ENCODE peak calls at places on chromosomes 5 and 9, in four cellular contexts. D is foreskin fibroblast, N is stomach, V is SJSA1. Q is an unnamed sample.

GRCh38 chr5:168706655-168707069 is 127.5 kb upstream of the PANK3 start:
- DNase-seq in D (peak), N (no peak), V (peak), Q (peak)

GRCh38 chr5:73482383-73483193 is 15.7 kb upstream of the BTF3 start:
- DNase-seq in D (peak), N (no peak), V (no peak), Q (no peak)

GRCh38 chr9:126745574-126746411 is 59.0 kb upstream of the ZBTB43 start:
- DNase-seq in D (no peak), N (no peak), V (no peak), Q (no peak)

GRCh38 chr9:5626727-5627634 is 1.9 kb upstream of the RIC1 start:
- DNase-seq in D (peak), N (no peak), V (no peak), Q (no peak)

GRCh38 chr9:20786807-20787206 is 102.7 kb downstream of the FOCAD start:
- DNase-seq in D (no peak), N (no peak), V (no peak), Q (no peak)

GRCh38 chr5:112800901-112801300 is 60.2 kb upstream of the SRP19 start:
- DNase-seq in D (no peak), N (no peak), V (no peak), Q (no peak)

GRCh38 chr9:93168581-93168980 is 15.4 kb upstream of the WNK2 start:
- DNase-seq in D (no peak), N (no peak), V (no peak), Q (no peak)

GRCh38 chr5:111953351-111954127 is 196.5 kb upstream of the NREP start:
- DNase-seq in D (peak), N (no peak), V (peak), Q (no peak)

GRCh38 chr5:6682239-6682638 is 31.0 kb upstream of the TENT4A start:
- DNase-seq in D (no peak), N (no peak), V (no peak), Q (no peak)

GRCh38 chr5:947626-948471 is 55.2 kb downstream of the TRIP13 start:
- DNase-seq in D (no peak), N (no peak), V (no peak), Q (no peak)

GRCh38 chr5:84382363-84383295 is 2.1 kb downstream of the EDIL3 start:
- DNase-seq in D (peak), N (no peak), V (peak), Q (no peak)

GRCh38 chr5:77176429-77176828 is 34.1 kb upstream of the PDE8B start:
- DNase-seq in D (no peak), N (no peak), V (no peak), Q (no peak)

GRCh38 chr5:77180167-77181081 is 30.1 kb upstream of the PDE8B start:
- DNase-seq in D (peak), N (peak), V (no peak), Q (no peak)

GRCh38 chr5:77177576-77177975 is 32.9 kb upstream of the PDE8B start:
- DNase-seq in D (no peak), N (no peak), V (no peak), Q (no peak)

GRCh38 chr5:77181596-77182304 is 28.7 kb upstream of the PDE8B start:
- DNase-seq in D (no peak), N (no peak), V (no peak), Q (no peak)

GRCh38 chr5:77181173-77181572 is 29.3 kb upstream of the PDE8B start:
- DNase-seq in D (no peak), N (no peak), V (no peak), Q (no peak)
- H3K4me3 ChIP-seq in D (no peak), N (peak), V (no peak), Q (no peak)

DNA sequence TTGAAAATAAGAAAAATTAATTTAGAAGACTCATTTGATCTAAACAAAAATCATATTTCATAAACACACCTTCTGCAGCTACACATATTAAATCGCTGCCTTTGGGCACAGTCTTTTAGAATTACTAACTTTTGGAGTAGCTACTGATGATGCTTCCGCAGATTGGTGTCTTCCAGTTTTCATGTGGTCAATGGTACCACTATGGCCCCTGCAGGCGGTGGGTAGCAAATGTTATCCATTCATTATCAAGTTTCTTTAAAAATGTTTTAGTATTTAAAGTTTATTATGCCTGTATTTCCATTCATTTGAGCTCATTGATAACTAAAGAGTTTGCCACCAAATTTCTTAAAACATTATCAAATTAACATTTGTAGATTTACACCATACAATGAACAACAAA is 122.9 kb upstream of the GRAMD2B start:
- DNase-seq in D (no peak), N (no peak), V (no peak), Q (no peak)
- H3K4me3 ChIP-seq in D (no peak), N (no peak), V (no peak), Q (no peak)

GRCh38 chr5:132775439-132776076 is 1.5 kb downstream of the SEPTIN8 start:
- DNase-seq in D (peak), N (no peak), V (no peak), Q (no peak)
- H3K4me3 ChIP-seq in D (peak), N (peak), V (peak), Q (peak)

GRCh38 chr5:10898489-10898888 is 137.5 kb upstream of the DAP start:
- DNase-seq in D (no peak), N (no peak), V (no peak), Q (no peak)
- H3K4me3 ChIP-seq in D (no peak), N (no peak), V (no peak), Q (no peak)

GRCh38 chr5:158857376-158857775 is 242.3 kb downstream of the EBF1 start:
- DNase-seq in D (no peak), N (no peak), V (no peak), Q (no peak)

GRCh38 chr5:158858746-158859145 is 241.0 kb downstream of the EBF1 start:
- DNase-seq in D (no peak), N (no peak), V (no peak), Q (no peak)

GRCh38 chr5:158856794-158857193 is 242.9 kb downstream of the EBF1 start:
- DNase-seq in D (no peak), N (no peak), V (no peak), Q (no peak)

GRCh38 chr5:158856295-158856694 is 243.4 kb downstream of the EBF1 start:
- DNase-seq in D (peak), N (no peak), V (no peak), Q (no peak)

DNA sequence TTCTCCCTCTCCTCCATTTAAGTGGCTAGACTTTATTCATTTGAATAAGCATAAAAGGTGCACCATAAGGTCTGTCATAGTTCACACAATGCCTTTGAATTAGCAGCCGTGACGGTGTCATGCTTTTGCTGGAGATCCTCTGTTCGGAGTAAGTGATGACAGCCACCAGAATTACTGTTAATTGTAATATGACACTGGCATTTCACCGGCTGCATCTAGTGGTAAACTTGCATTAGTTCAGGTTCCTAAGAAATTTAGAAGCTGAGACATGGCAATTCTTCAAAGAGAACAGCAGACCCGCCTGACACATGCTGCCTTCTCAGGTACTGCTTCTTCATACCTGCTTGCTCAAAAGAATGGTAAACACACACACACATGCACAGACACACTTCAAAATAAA is 241.7 kb downstream of the EBF1 start:
- DNase-seq in D (no peak), N (no peak), V (no peak), Q (no peak)
- H3K4me3 ChIP-seq in D (no peak), N (no peak), V (no peak), Q (no peak)

DNA sequence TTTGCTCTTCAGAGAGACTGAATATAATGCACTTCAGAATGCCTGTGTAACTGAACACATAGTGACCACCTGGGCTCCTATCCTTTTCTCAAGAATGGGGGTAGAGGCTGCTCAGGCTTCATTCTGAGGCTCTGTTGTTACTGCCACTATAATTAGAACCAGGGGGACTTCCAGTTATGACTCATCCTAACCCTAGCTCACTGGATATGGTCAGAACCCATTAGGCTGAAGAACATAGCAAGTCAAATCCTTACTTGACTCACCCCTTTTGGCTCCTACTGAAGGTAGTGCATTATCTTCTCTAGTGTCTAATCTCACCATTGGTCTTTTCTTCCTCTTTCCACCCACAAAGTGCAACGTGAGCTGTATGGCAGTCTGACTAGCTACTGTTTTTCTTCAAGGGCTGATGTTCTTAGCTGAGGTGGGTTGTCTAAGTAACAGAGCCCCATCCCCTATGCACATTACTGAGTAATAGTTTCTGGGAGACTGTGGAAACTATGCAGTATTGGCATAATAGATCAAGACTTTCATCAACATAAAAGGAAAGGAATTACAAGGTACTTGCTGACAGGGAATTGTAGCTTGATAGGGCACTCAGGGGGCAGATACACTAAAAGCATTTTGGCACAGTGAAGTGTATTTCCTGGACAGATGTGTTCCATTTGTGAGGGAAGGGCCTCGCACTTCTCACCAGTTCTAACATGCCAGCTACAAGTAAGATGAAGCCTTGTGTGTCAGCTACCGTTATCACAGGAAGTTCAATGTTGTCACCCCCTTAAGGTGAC is 431.0 kb upstream of the MEF2C start:
- DNase-seq in D (peak), N (no peak), V (peak), Q (peak)
- H3K4me3 ChIP-seq in D (no peak), N (no peak), V (no peak), Q (peak)

GRCh38 chr5:125582358-125582757 is 835.9 kb upstream of the ZNF608 start:
- DNase-seq in D (peak), N (no peak), V (no peak), Q (no peak)

GRCh38 chr5:125575561-125576504 is 829.4 kb upstream of the ZNF608 start:
- DNase-seq in D (peak), N (no peak), V (no peak), Q (no peak)

GRCh38 chr5:125578551-125578950 is 832.1 kb upstream of the ZNF608 start:
- DNase-seq in D (no peak), N (no peak), V (no peak), Q (no peak)

GRCh38 chr5:125576823-125577222 is 830.4 kb upstream of the ZNF608 start:
- DNase-seq in D (no peak), N (no peak), V (no peak), Q (no peak)
- H3K4me3 ChIP-seq in D (no peak), N (no peak), V (no peak), Q (no peak)

DNA sequence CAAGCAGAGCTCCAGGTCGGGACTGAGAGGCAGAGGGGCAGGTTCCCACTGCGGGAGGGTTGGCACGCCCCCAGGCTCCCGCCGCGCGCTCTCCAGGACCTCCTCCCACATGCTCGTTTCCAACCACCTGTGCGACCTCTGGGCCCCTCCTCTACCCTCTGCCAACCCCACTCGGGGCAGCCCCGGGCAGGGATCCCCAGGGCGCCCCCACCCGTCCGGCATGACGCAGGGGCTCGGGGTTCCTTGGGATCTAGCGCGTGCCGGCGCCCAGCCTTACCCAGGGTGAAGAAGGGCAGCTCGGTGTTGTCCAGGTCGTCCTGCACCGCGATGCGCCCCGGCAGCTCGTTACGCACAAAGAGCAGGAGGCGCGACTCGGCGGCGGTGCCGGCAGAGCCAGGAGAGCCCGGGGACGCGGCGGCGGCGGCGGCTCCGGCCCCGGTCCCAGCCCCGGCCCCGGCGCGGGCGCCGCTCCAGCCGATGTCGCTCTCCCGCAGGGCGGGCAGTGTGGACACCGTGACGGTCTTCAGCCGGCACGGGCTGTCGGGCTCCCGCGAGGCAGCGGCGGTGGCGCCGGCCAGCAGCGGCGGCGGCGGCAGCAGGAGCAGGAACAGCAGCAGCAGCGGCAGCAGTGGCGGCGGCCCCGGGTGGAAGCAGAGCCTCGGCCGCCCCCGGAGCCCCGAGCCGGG is 494 bp downstream of the ASTN2 start:
- DNase-seq in D (peak), N (peak), V (no peak), Q (no peak)
- H3K4me3 ChIP-seq in D (peak), N (peak), V (peak), Q (no peak)

GRCh38 chr9:3509926-3510325 is 15.9 kb downstream of the RFX3 start:
- DNase-seq in D (no peak), N (no peak), V (no peak), Q (no peak)

GRCh38 chr9:3513265-3513818 is 12.5 kb downstream of the RFX3 start:
- DNase-seq in D (no peak), N (no peak), V (no peak), Q (no peak)

GRCh38 chr9:3510796-3511195 is 15.0 kb downstream of the RFX3 start:
- DNase-seq in D (no peak), N (no peak), V (no peak), Q (no peak)

GRCh38 chr9:3508531-3509374 is 17.0 kb downstream of the RFX3 start:
- DNase-seq in D (peak), N (no peak), V (no peak), Q (no peak)

GRCh38 chr9:3511537-3511936 is 14.3 kb downstream of the RFX3 start:
- DNase-seq in D (no peak), N (no peak), V (peak), Q (no peak)
- H3K4me3 ChIP-seq in D (no peak), N (no peak), V (no peak), Q (no peak)

GRCh38 chr9:121277518-121278275 is 9.7 kb downstream of the GSN start:
- DNase-seq in D (peak), N (no peak), V (peak), Q (no peak)

GRCh38 chr9:121279841-121280388 is 12.0 kb downstream of the GSN start:
- DNase-seq in D (no peak), N (no peak), V (no peak), Q (no peak)

GRCh38 chr9:121280715-121281613 is 13.0 kb downstream of the GSN start:
- DNase-seq in D (no peak), N (no peak), V (no peak), Q (no peak)

GRCh38 chr9:121277026-121277425 is 9.1 kb downstream of the GSN start:
- DNase-seq in D (no peak), N (no peak), V (no peak), Q (no peak)

GRCh38 chr9:121278535-121279169 is 10.7 kb downstream of the GSN start:
- DNase-seq in D (peak), N (peak), V (peak), Q (peak)
- H3K4me3 ChIP-seq in D (peak), N (no peak), V (no peak), Q (peak)